ENCODE peak calls at places on chromosome 4, in four cellular contexts. X is HFF-Myc, U is epithelial cell of esophagus, J is cardiac muscle cell. Z is an unnamed sample.
A peak's percentile ranks its signal among the peaks of the same experiment; 100 is the strongest.

GRCh38 chr4:153159728-153160221 is 44.5 kb upstream of the TRIM2 start:
- DNase-seq in X (no peak), U (peak; percentile 19), J (peak; percentile 65), Z (peak; percentile 89)

GRCh38 chr4:188551156-188551555 is 411.9 kb downstream of the TRIML1 start:
- DNase-seq in X (no peak), U (no peak), J (peak; percentile 29), Z (no peak)

GRCh38 chr4:81723927-81724587 is 252.3 kb upstream of the RASGEF1B start:
- DNase-seq in X (no peak), U (peak; percentile 14), J (peak; percentile 55), Z (peak; percentile 5)

GRCh38 chr4:82588871-82589270 is 27.1 kb upstream of the TMEM150C start:
- DNase-seq in X (no peak), U (peak; percentile 7), J (no peak), Z (no peak)

GRCh38 chr4:59314637-59315036 is 1885.5 kb upstream of the ADGRL3 start:
- DNase-seq in X (no peak), U (no peak), J (no peak), Z (no peak)

GRCh38 chr4:83118869-83119268 is 4.3 kb upstream of the PLAC8 start:
- DNase-seq in X (no peak), U (no peak), J (no peak), Z (no peak)

GRCh38 chr4:105712766-105713165 is 4.2 kb downstream of the GSTCD start:
- DNase-seq in X (no peak), U (peak; percentile 48), J (no peak), Z (no peak)

GRCh38 chr4:83212041-83212851 is 72.4 kb downstream of the COQ2 start:
- DNase-seq in X (no peak), U (peak; percentile 85), J (no peak), Z (no peak)

GRCh38 chr4:25310825-25311210 is 1.8 kb upstream of the ZCCHC4 start:
- DNase-seq in X (no peak), U (no peak), J (no peak), Z (no peak)

DNA sequence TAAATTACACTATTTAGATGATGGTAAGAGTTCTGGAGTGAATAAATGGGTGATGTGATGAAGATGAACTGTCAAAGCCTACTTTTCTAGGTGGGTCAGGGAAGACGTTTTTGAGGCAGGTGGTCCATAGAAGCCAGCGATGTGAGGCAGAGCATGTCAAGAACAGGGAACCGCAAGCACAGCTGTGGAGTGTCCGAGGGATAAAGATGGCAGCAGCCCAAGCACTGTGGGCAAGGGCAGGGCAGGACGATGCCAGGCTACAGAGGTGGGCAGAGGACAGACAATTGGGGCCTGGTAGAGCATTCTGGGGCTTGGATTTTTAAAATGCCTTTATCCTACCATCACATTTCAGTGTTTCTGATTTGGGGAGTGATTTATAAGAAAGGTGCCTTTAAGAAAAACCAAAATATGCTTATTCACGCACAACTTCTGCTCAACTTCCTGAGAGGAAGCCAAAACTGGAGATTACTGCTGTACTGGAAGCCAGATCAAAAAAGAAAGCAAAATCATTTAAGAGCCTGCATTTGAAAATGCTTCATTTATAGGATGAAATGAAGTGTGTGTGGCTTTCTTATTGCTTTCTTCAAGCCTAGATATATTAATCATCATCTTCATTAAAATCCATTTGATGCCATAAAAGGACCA is 119.0 kb upstream of the WDR17 start:
- DNase-seq in X (no peak), U (no peak), J (peak; percentile 46), Z (peak; percentile 44)
- H3K4me3 ChIP-seq in X (no peak overlapping the region), U (no peak overlapping the region), J (no peak overlapping the region), Z (peak overlapping the region; percentile 8)

GRCh38 chr4:140744421-140744820 is 11.8 kb downstream of the TBC1D9 start:
- DNase-seq in X (no peak), U (no peak), J (no peak), Z (no peak)

GRCh38 chr4:140740906-140741670 is 15.1 kb downstream of the TBC1D9 start:
- DNase-seq in X (no peak), U (no peak), J (no peak), Z (no peak)

GRCh38 chr4:140740422-140740821 is 15.8 kb downstream of the TBC1D9 start:
- DNase-seq in X (no peak), U (no peak), J (no peak), Z (no peak)

GRCh38 chr4:140742838-140743193 is 13.4 kb downstream of the TBC1D9 start:
- DNase-seq in X (no peak), U (no peak), J (no peak), Z (no peak)

DNA sequence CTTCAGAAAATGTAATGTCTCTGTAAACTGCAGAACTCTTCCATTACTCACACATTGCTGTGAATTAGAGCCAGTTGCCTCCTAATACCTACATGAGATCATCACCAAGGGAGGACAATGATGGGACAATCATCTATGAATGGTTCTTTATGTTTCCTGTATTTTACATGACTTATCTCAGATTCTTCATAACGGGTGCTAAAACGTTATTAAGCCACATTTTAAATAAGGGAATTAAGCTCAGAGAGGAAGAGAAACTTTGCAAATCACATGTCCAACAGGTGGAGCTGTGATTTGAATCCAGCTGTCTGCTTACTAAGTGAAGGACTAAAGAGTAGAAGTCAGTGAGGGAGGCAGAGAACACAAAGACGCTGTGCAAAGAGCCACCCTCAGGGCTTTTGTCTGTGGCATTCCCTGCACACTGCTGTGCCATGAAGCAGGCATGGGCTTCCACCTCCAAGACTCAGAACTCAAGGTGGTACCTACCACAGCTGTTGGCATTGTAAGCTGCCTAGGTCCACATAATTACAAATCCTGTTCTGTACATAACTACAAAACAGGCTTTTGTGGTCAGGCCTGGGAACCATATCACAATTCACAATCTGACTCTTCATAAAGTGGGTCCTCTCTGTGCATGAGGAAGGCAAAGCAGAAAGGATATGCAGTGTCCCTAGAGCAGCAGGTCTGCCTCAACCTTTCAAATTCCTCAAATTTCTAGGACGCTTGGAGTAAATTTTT is 12.8 kb downstream of the TBC1D9 start:
- DNase-seq in X (no peak), U (peak; percentile 59), J (no peak), Z (no peak)
- H3K4me3 ChIP-seq in X (no peak overlapping the region), U (no peak overlapping the region), J (no peak overlapping the region), Z (no peak overlapping the region)

GRCh38 chr4:87848622-87849351 is 16.0 kb downstream of the MEPE start:
- DNase-seq in X (peak; percentile 26), U (peak; percentile 72), J (peak; percentile 79), Z (peak; percentile 83)
- H3K4me3 ChIP-seq in X (no peak overlapping the region), U (no peak overlapping the region), J (no peak overlapping the region), Z (peak overlapping the region; percentile 38)

DNA sequence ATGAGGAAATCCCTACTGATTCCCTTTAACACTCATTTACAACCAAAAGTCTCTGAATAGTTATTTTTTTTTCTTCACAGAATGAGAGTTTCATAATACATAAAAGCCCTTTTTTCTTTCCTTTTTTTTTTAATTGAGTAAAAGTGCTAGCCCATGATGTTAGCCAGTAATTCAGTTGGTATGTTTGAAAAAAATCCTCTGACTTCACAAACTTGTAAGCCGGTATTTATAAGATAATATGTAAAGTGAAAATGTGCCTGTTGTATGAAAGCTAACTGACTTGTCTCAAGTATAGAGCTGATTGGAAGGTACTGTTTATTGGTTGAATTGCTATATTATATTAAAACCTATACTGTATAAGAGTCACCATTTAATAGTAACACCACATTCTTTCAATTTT is 70.2 kb upstream of the NEIL3 start:
- DNase-seq in X (no peak), U (no peak), J (peak; percentile 13), Z (peak; percentile 54)
- H3K4me3 ChIP-seq in X (no peak overlapping the region), U (no peak overlapping the region), J (no peak overlapping the region), Z (no peak overlapping the region)

GRCh38 chr4:21469438-21470032 is 479.0 kb downstream of the KCNIP4 start:
- DNase-seq in X (no peak), U (peak; percentile 35), J (peak; percentile 34), Z (peak; percentile 13)
- H3K4me3 ChIP-seq in X (no peak overlapping the region), U (no peak overlapping the region), J (no peak overlapping the region), Z (no peak overlapping the region)

DNA sequence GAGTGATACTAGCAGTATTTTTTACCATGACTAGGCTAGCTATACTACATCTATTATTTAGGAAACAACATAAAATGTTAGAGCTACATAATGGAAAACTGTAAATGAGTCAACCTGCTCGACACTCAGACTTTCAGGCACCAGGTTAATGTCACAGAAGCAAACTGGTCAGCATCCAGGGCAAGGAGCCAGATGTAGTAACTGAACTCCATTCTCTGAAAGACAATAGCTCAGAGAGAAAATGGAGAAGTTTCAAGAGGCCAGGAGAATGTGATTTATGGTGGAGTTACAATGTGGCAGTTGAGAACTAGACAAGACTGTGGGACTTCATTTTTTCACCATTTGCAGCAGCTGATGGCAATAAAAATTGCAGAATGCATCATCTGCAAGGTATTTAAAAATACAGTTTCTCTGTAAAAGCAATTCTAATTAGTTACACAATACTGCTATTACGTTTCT is 342.7 kb upstream of the PABPC4L start:
- DNase-seq in X (peak; percentile 46), U (peak; percentile 9), J (peak; percentile 3), Z (peak; percentile 11)
- H3K4me3 ChIP-seq in X (no peak overlapping the region), U (no peak overlapping the region), J (no peak overlapping the region), Z (no peak overlapping the region)

DNA sequence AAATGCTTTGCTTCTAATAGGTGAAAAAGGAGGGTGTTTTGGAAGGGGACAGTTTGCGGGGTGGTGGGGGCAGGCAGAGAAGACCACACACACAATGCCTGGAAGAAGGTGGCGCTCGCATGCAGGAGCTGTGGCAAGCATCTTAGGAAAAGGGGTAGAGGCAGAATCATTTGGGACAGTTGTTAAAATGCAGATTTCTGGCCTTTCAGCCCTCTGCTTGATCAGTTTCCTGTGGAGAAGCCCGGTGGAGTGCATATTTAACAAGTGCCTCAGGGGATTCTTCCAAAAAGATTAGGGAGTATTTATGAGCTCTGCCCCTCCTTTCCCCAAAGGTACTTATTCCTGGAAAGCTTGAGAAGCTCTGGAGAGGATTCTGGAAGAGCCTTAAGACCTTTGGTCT is 4.8 kb downstream of the NOCT start:
- DNase-seq in X (no peak), U (no peak), J (no peak), Z (no peak)
- H3K4me3 ChIP-seq in X (peak overlapping the region; percentile 89), U (no peak overlapping the region), J (no peak overlapping the region), Z (no peak overlapping the region)

GRCh38 chr4:52298444-52298843 is 247.3 kb downstream of the SPATA18 start:
- DNase-seq in X (no peak), U (peak; percentile 80), J (no peak), Z (no peak)
- H3K4me3 ChIP-seq in X (no peak overlapping the region), U (no peak overlapping the region), J (no peak overlapping the region), Z (no peak overlapping the region)

GRCh38 chr4:110533940-110534339 is 58.0 kb downstream of the ENPEP start:
- DNase-seq in X (peak; percentile 87), U (peak; percentile 97), J (peak; percentile 94), Z (peak; percentile 95)
- H3K4me3 ChIP-seq in X (no peak overlapping the region), U (no peak overlapping the region), J (no peak overlapping the region), Z (no peak overlapping the region)

Z was measured in fibroblast of the aortic adventitia.